ENCODE peak calls at places on chromosomes 11 and 22, in six cellular contexts. L is SJSA1, C is fibroblast of mammary gland, D is iPS DF 6.9, W is AG04450, Z is fibroblast of lung. O is an unnamed sample.

GRCh38 chr11:77091146-77091940 is 11.3 kb upstream of the OMP start:
- DNase-seq in L (peak; percentile 43), C (peak; percentile 71), D (peak; percentile 85), W (no peak), Z (peak; percentile 71), O (peak; percentile 75)

GRCh38 chr11:19962795-19963163 is 197.5 kb downstream of the DBX1 start:
- DNase-seq in L (no peak), C (peak; percentile 90), D (no peak), W (peak; percentile 82), Z (peak; percentile 95), O (peak; percentile 82)

GRCh38 chr11:65410936-65411680 is 11.5 kb upstream of the NEAT1 start:
- DNase-seq in L (no peak), C (no peak), D (no peak), W (no peak), Z (no peak), O (no peak)

GRCh38 chr11:92859290-92859689 is 110.2 kb upstream of the MTNR1B start:
- DNase-seq in L (no peak), C (no peak), D (no peak), W (no peak), Z (peak; percentile 37), O (no peak)

GRCh38 chr11:81644239-81644840 is 1089.3 kb downstream of the FAM181B start:
- DNase-seq in L (peak; percentile 0), C (peak; percentile 45), D (no peak), W (no peak), Z (peak; percentile 65), O (peak; percentile 24)

GRCh38 chr11:10858505-10859360 is 880 bp upstream of the ZBED5 start:
- DNase-seq in L (no peak), C (peak; percentile 39), D (no peak), W (no peak), Z (peak; percentile 48), O (no peak)

GRCh38 chr11:12123177-12123576 is 12.8 kb downstream of the MICAL2 start:
- DNase-seq in L (no peak), C (peak; percentile 90), D (no peak), W (peak; percentile 39), Z (peak; percentile 85), O (peak; percentile 82)

GRCh38 chr11:18701614-18702216 is 3.1 kb downstream of the TMEM86A start:
- DNase-seq in L (no peak), C (no peak), D (no peak), W (no peak), Z (no peak), O (no peak)

GRCh38 chr22:29032584-29032983 is 29.0 kb downstream of the C22orf31 start:
- DNase-seq in L (peak; percentile 50), C (peak; percentile 14), D (no peak), W (no peak), Z (peak; percentile 34), O (peak; percentile 30)

GRCh38 chr22:49916851-49917250 is 1.4 kb downstream of the ALG12 start:
- DNase-seq in L (no peak), C (no peak), D (no peak), W (no peak), Z (no peak), O (no peak)
- H3K4me3 ChIP-seq in L (no peak overlapping the region), C (no peak overlapping the region), D (no peak overlapping the region), W (no peak overlapping the region), Z (no peak overlapping the region), O (no peak overlapping the region)

DNA sequence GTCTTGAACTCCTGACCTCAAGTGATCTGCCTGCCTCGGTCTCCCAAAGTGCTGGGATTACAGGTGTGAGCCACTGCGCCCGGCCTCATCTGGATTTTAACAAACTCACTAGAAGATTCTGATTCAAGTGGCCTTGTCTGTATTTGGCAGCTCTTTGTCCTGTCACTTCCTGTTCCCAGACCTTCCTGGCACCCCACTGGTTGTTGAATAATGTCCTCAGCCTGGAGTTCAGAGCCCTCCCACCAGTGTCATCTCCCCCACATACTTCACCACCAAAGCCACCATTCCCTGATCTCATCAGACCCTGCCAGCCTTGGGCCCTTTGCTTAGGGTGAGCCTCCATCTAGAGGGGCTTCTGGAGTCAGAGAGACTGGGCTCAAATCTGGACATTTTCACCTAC is 3.3 kb downstream of the PELI3 start:
- DNase-seq in L (no peak), C (no peak), D (no peak), W (no peak), Z (no peak), O (no peak)
- H3K4me3 ChIP-seq in L (no peak overlapping the region), C (no peak overlapping the region), D (no peak overlapping the region), W (no peak overlapping the region), Z (no peak overlapping the region), O (no peak overlapping the region)

DNA sequence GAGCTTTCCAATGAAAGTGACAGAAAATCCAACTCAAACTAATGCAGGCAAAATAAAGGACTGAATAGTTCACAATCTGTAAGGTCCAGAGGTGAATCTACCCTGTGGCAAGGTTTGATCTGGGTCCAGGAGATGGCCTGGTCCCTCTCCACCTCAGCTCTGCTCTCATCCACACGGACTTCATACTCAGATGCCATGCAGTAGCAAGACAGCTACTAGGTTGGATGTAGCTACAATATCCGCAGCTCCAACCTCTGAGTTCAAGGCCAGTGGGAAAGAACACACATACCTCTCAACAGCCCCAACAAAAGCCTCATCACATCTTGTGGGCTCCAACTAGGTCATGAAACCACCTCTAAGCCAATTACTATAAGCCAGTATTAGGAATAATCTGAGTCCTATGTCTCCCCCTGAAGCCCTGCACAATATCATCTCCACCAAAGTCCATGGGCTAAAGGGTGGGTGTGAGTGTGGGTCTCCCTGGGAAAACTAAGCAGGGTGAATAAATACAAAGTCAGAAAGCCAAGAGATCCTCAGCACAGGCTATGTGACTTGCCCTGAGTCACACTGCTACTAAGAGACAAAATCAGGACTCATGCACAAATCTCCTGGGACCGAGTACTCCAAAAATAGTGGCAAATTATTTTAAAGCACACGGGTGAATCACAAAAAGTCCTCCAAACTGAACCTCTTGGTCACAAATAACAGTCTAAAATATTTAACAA is 78.8 kb downstream of the LARGE1 start:
- DNase-seq in L (no peak), C (no peak), D (no peak), W (no peak), Z (no peak), O (no peak)
- H3K4me3 ChIP-seq in L (no peak overlapping the region), C (no peak overlapping the region), D (no peak overlapping the region), W (no peak overlapping the region), Z (no peak overlapping the region), O (no peak overlapping the region)

DNA sequence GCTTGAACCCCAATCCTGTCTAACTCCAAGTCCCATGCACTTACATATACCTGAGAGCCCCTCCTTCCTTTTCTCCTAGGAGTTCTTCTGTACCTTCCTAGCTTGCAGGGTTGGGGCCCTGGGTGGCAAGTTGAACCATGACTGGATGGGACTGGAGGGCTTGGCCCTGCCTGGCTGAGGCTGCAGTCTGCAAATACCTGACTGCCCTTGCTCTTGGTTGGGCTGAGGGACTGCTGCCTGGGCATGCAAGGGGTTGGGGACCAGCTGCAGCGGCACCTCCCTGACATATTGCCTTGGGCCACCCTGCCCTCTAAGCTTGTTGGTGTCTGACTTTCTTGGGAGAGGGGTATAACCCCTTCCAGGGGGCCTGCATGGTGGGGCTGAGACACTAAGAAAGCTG is 9.8 kb upstream of the SLC39A13 start:
- DNase-seq in L (no peak), C (no peak), D (no peak), W (no peak), Z (no peak), O (no peak)
- H3K4me3 ChIP-seq in L (no peak overlapping the region), C (no peak overlapping the region), D (no peak overlapping the region), W (no peak overlapping the region), Z (no peak overlapping the region), O (no peak overlapping the region)

O was measured in fibroblast of villous mesenchyme.